ENCODE peak calls at places on chromosomes 11 and 22, in four cellular contexts. K, P, H and D are unnamed samples.

GRCh38 chr11:44775366-44776356 is 48.9 kb downstream of the TSPAN18 start:
- DNase-seq in H (no peak), K (peak; percentile 85), P (peak; percentile 53), D (peak; percentile 61)

GRCh38 chr11:35145249-35145648 is 6.3 kb downstream of the CD44 start:
- DNase-seq in H (no peak), K (no peak), P (no peak), D (peak; percentile 60)

GRCh38 chr11:123033895-123034294 is 28.0 kb downstream of the HSPA8 start:
- DNase-seq in H (no peak), K (peak; percentile 39), P (no peak), D (no peak)

GRCh38 chr22:33573479-33573878 is 346.8 kb downstream of the LARGE1 start:
- DNase-seq in K (no peak), H (no peak), P (no peak), D (no peak)

GRCh38 chr22:50269573-50270301 is 443 bp downstream of the MAPK11 start:
- DNase-seq in K (no peak), P (no peak), H (no peak), D (peak; percentile 33)

GRCh38 chr22:35318346-35319215 is 18.9 kb downstream of the TOM1 start:
- DNase-seq in H (no peak), P (no peak), K (no peak), D (no peak)

GRCh38 chr11:65353900-65354264 is 669 bp upstream of the TIGD3 start:
- DNase-seq in P (no peak), K (peak; percentile 56), H (no peak), D (no peak)

GRCh38 chr11:71498091-71498490 is 29.0 kb upstream of the KRTAP5-7 start:
- DNase-seq in H (no peak), P (no peak), K (no peak), D (no peak)

GRCh38 chr11:45362636-45363035 is 76.5 kb upstream of the SYT13 start:
- DNase-seq in K (no peak), H (no peak), P (no peak), D (no peak)

GRCh38 chr11:18490319-18490718 is 34.7 kb downstream of the LDHAL6A start:
- DNase-seq in K (no peak), H (no peak), P (no peak), D (no peak)

DNA sequence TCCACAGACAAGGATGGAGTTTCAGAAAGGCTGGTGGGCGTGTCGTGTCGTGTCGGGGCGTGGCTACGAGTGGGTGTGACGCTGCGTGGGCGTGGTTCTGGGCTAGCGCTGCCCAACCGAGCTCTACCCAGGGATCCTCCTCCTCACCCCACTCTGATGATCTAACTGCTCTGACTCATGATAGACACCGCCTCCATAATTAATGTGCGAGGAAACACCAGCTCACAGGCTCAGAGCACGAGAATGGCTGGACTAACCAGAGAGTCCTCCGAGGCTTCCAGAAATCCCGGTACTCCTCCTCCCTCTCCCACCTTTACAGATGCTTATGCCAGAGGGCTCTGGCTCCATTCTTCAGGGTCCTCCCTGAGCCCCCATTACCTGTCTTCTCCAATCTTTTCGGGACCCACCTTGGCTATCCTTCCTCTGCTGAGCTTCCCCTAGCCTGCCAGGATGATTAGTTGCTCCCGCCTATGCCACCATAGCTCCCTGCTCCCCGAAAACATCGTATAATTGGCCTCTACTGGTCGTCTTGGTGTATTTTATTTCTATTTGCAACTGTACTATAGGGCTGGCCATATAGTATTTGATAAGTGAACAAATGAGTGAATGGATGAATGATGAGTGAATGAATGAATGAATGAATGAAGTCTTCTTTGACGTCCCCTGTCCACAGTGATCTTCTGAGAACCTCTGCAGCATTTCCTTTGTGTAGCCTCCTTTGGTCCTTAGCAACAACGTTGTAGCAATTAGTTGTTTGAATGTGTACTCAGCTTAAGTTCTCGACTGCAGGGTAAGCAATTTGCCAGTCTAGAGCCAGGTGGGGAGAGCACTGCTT is 21.7 kb downstream of the TMPRSS13 start:
- DNase-seq in K (peak; percentile 95), H (peak; percentile 64), P (peak; percentile 70), D (peak; percentile 98)
- H2BK12ac ChIP-seq in K (no peak overlapping the region), H (peak overlapping the region; percentile 51), P (no peak overlapping the region), D (peak overlapping the region; percentile 89)

GRCh38 chr11:86517557-86517956 is 142.9 kb downstream of the CCDC81 start:
- DNase-seq in K (no peak), H (no peak), P (no peak), D (no peak)
- H2BK12ac ChIP-seq in K (no peak overlapping the region), H (no peak overlapping the region), P (no peak overlapping the region), D (no peak overlapping the region)

DNA sequence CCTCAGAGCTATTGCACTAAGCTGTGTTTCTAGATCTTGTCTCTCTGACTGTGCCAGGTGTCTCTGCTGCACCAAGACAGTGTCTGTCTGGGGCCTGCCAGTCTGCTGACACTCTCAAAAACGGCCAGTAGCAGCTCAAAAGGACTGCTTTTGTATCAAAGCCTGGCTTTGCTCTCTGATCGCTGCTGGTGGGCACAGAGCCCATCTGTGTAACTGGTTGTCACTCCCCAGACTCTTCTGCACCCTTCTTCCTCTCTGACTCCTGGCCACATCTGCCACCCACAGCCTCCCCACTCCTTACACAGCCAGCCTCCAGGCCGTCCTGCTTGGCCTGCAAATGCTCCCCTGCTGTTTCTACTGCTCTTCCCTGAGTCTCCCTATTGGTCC is 26.5 kb downstream of the MED15 start:
- DNase-seq in P (no peak), H (no peak), K (no peak), D (no peak)
- H2BK12ac ChIP-seq in P (no peak overlapping the region), H (no peak overlapping the region), K (no peak overlapping the region), D (no peak overlapping the region)

DNA sequence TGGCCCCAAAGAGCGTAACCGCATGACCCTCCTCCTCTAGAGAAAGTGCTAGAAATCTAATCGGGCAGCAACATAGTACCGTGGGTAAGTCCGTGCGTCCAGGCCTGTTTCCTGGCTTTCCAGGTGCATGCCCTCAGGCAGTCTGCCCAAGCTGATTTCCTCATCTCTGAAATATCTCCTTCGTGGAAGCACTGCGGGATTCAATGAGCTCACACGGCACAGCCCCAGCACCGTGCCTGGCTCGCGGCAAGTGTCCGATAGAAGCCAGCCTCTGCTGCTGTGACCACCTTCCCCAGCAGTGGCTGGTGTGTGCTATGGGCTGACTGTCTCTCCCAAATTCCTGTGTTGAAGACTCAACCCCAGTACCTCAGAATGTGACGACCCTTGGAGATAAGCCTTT is 20.7 kb downstream of the RPUSD4 start:
- DNase-seq in P (no peak), K (no peak), H (no peak), D (no peak)
- H2BK12ac ChIP-seq in P (no peak overlapping the region), K (no peak overlapping the region), H (no peak overlapping the region), D (no peak overlapping the region)

DNA sequence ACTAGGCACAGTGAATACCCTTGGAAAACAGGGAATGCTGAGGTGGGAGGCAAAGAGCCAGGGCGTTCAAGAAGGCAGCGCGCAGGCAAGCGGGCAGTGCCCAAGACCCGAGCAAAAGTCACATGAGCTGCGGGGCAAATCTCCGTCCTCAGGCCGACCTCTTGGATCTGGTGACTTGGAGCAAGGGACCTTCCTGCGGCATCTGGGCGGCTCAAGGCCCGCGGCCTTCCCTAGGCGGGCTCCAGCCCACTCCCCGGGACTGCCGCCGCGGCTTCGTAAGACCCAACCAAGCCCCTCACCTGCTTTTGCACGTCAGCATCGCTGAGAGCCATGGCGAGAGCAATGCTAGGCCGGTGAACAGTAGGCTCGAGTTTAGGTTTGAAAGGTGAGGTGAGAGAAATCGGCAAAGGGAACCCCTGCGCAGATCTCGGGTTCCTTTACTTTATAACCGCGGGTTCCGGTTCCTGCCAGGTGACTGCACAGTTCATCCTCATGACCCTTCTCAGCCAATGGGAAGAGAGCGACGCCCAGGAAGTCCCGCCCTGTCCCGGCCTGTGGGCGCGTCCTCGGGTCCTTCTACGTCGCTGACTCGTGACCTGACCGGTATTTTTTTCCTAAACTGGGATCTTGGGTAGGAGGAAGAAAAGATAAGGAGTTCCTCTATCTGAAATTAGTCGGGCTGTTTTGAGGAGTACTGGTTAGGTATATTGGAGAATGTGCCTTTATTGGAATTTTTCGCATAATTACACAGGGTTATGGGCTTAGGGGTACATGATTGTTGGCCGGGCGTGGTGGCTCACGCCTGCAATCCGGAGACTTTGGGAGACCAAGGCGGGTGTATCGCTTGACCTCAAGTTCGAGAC is at the start of gene ATP6V1E1:
- DNase-seq in P (peak; percentile 91), K (peak; percentile 98), H (peak; percentile 79), D (peak; percentile 98)
- H2BK12ac ChIP-seq in P (no peak within 1 kb of the TSS), K (no peak within 1 kb of the TSS), H (peak within 1 kb of the TSS; percentile 39), D (peak within 1 kb of the TSS; percentile 34)

DNA sequence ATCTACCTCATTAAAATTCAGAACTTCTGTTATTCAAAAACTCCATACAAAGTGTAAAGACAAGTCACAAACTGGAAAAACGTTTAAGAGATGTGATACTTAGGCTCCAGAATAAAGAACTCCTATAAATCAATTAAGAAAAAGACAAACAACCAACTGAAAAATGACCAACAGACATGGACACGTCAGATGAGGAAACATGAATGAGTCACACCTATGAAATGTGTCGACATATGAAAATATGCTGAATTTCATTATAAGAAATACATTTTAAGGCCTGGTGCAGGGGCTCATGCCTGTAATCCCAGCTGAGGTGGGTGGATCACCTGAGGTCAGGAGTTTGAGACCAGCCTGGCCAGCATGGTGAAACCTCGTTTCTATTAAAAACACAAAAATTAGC is 78.7 kb downstream of the ENTHD1 start:
- DNase-seq in P (no peak), H (no peak), K (no peak), D (peak; percentile 9)
- H2BK12ac ChIP-seq in P (no peak overlapping the region), H (no peak overlapping the region), K (no peak overlapping the region), D (no peak overlapping the region)

GRCh38 chr22:23519442-23520177 is 60.5 kb downstream of the IGLL1 start:
- DNase-seq in P (no peak), H (no peak), K (no peak), D (no peak)
- H2BK12ac ChIP-seq in P (no peak overlapping the region), H (peak overlapping the region; percentile 80), K (no peak overlapping the region), D (peak overlapping the region; percentile 92)

GRCh38 chr11:57124460-57124859 is 57.3 kb upstream of the LRRC55 start:
- DNase-seq in H (no peak), P (no peak), K (no peak), D (no peak)

GRCh38 chr11:57121996-57122395 is 59.8 kb upstream of the LRRC55 start:
- DNase-seq in P (no peak), K (no peak), H (no peak), D (no peak)

GRCh38 chr11:57123590-57123989 is 58.2 kb upstream of the LRRC55 start:
- DNase-seq in H (no peak), K (no peak), P (no peak), D (no peak)

GRCh38 chr11:57126766-57127400 is 54.9 kb upstream of the LRRC55 start:
- DNase-seq in P (no peak), H (no peak), K (no peak), D (no peak)

GRCh38 chr11:57124912-57125311 is 56.8 kb upstream of the LRRC55 start:
- DNase-seq in P (no peak), K (no peak), H (no peak), D (no peak)
- H2BK12ac ChIP-seq in P (no peak overlapping the region), K (no peak overlapping the region), H (peak overlapping the region; percentile 10), D (no peak overlapping the region)

GRCh38 chr11:5600374-5600851 is 4.0 kb downstream of the TRIM6 start:
- DNase-seq in K (peak; percentile 81), H (peak; percentile 66), P (peak; percentile 55), D (peak; percentile 91)
- H2BK12ac ChIP-seq in K (no peak overlapping the region), H (no peak overlapping the region), P (no peak overlapping the region), D (no peak overlapping the region)